ENCODE peak calls at places on chromosomes 7 and 10, in four cellular contexts. M is right cardiac atrium, S is PC-3, Q is AG04450. P is an unnamed sample.

GRCh38 chr7:87599336-87599735 is 1.3 kb downstream of the ABCB1 start:
- DNase-seq in M (no peak), S (no peak), Q (no peak), P (no peak)

GRCh38 chr7:30162622-30163124 is 27.9 kb downstream of the MTURN start:
- DNase-seq in M (no peak), S (peak), Q (no peak), P (no peak)

GRCh38 chr7:35722054-35722849 is 27.3 kb upstream of the HERPUD2 start:
- DNase-seq in M (no peak), S (no peak), Q (no peak), P (no peak)

GRCh38 chr7:116339564-116339963 is 129.2 kb downstream of the TES start:
- DNase-seq in M (no peak), S (peak), Q (no peak), P (no peak)

GRCh38 chr7:57218196-57218716 is 86.0 kb upstream of the ZNF479 start:
- DNase-seq in M (no peak), S (no peak), Q (no peak), P (no peak)

GRCh38 chr7:94080551-94080950 is 76.4 kb upstream of the BET1 start:
- DNase-seq in M (no peak), S (no peak), Q (no peak), P (no peak)

GRCh38 chr7:47293884-47294568 is 287.9 kb downstream of the TNS3 start:
- DNase-seq in M (peak), S (no peak), Q (no peak), P (no peak)

GRCh38 chr7:336810-337566 is 47.0 kb downstream of the FOXL3 start:
- DNase-seq in M (no peak), S (no peak), Q (no peak), P (no peak)

GRCh38 chr7:141697211-141697871 is 4.6 kb downstream of the DENND11 start:
- DNase-seq in M (peak), S (peak), Q (peak), P (no peak)

GRCh38 chr10:10579709-10580108 is 438.0 kb upstream of the CELF2 start:
- DNase-seq in M (no peak), S (no peak), Q (no peak), P (no peak)

GRCh38 chr7:92698237-92698841 is 108.1 kb upstream of the FAM133B start:
- DNase-seq in M (peak), S (no peak), Q (peak), P (no peak)

GRCh38 chr10:70430489-70431445 is 10.7 kb downstream of the NODAL start:
- DNase-seq in M (peak), S (no peak), Q (peak), P (peak)

GRCh38 chr10:114375082-114375481 is 29.2 kb downstream of the AFAP1L2 start:
- DNase-seq in M (no peak), S (peak), Q (no peak), P (no peak)

GRCh38 chr10:1074748-1075358 is 18.7 kb downstream of the WDR37 start:
- DNase-seq in M (no peak), S (no peak), Q (no peak), P (no peak)

GRCh38 chr7:159056722-159057121 is 87.9 kb downstream of the VIPR2 start:
- DNase-seq in M (no peak), S (no peak), Q (no peak), P (no peak)

GRCh38 chr10:109978481-109978880 is 29.3 kb upstream of the ADD3 start:
- DNase-seq in M (peak), S (peak), Q (no peak), P (no peak)

GRCh38 chr7:67588631-67589030 is 592.0 kb downstream of the TYW1 start:
- DNase-seq in M (no peak), S (no peak), Q (no peak), P (no peak)

GRCh38 chr7:137987968-137988367 is 13.9 kb downstream of the CREB3L2 start:
- DNase-seq in M (no peak), S (no peak), Q (no peak), P (no peak)

GRCh38 chr7:5997210-5997808 is 11.5 kb downstream of the PMS2 start:
- DNase-seq in M (peak), S (peak), Q (peak), P (peak)

GRCh38 chr10:110860576-110861241 is 11.0 kb upstream of the PDCD4 start:
- DNase-seq in M (no peak), S (no peak), Q (no peak), P (no peak)

GRCh38 chr10:88477343-88478085 is 105.6 kb downstream of the RNLS start:
- DNase-seq in M (no peak), S (no peak), Q (no peak), P (no peak)

GRCh38 chr10:71746344-71747037 is 26.8 kb downstream of the VSIR start:
- DNase-seq in M (peak), S (no peak), Q (no peak), P (no peak)

GRCh38 chr10:13593560-13593959 is 6.8 kb downstream of the PRPF18 start:
- DNase-seq in M (no peak), S (no peak), Q (no peak), P (no peak)

GRCh38 chr7:92889081-92889480 is 52.7 kb upstream of the CDK6 start:
- DNase-seq in M (no peak), S (no peak), Q (no peak), P (no peak)

GRCh38 chr10:100945754-100946153 is 23.6 kb upstream of the SEMA4G start:
- DNase-seq in M (no peak), S (no peak), Q (no peak), P (no peak)

GRCh38 chr10:123250640-123251039 is 96.4 kb downstream of the BUB3 start:
- DNase-seq in M (no peak), S (no peak), Q (no peak), P (no peak)

GRCh38 chr7:99794585-99795502 is 10.9 kb upstream of the CYP3A4 start:
- DNase-seq in M (no peak), S (no peak), Q (no peak), P (no peak)

GRCh38 chr10:94288361-94289116 is 74.2 kb downstream of the NOC3L start:
- DNase-seq in M (no peak), S (no peak), Q (no peak), P (no peak)

GRCh38 chr7:46220066-46220630 is 299.1 kb upstream of the IGFBP3 start:
- DNase-seq in M (no peak), S (peak), Q (no peak), P (no peak)

GRCh38 chr7:134886353-134887057 is 99.8 kb upstream of the AGBL3 start:
- DNase-seq in M (peak), S (peak), Q (no peak), P (no peak)

GRCh38 chr7:55477781-55478374 is 94.4 kb downstream of the VOPP1 start:
- DNase-seq in M (no peak), S (no peak), Q (peak), P (no peak)

GRCh38 chr10:101646369-101646768 is 48.6 kb downstream of the FBXW4 start:
- DNase-seq in M (peak), S (no peak), Q (no peak), P (no peak)

GRCh38 chr10:115866174-115866573 is 406.8 kb downstream of the GFRA1 start:
- DNase-seq in M (no peak), S (no peak), Q (no peak), P (no peak)

GRCh38 chr10:80200259-80200658 is 5.1 kb downstream of the ANXA11 start:
- DNase-seq in M (no peak), S (no peak), Q (no peak), P (no peak)
- H3K27ac ChIP-seq in M (peak), S (no peak), Q (peak), P (peak)

DNA sequence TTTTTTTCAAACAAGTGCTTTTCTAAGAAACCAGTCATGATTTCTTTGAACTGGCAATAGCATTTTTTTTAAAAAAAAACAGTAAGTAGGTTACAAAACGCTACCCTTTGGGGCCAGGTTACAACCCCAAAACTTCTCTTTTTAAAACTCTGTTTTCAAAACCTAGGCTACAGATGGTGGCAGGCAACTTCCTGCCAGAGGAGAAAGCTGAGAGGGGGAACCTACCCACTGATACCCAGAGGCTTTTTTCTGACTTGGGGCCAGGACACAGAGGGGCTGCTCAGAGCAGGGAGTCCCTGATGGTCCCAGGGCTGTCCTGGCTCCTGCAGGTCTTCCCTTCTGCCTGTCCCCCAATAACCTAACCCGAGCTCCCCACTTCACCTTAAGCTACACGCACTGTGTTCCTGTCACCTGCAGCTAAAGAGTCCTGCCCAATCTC is 6.9 kb downstream of the STN1 start:
- DNase-seq in M (no peak), S (no peak), Q (no peak), P (no peak)
- H3K27ac ChIP-seq in M (peak), S (no peak), Q (no peak), P (peak)

DNA sequence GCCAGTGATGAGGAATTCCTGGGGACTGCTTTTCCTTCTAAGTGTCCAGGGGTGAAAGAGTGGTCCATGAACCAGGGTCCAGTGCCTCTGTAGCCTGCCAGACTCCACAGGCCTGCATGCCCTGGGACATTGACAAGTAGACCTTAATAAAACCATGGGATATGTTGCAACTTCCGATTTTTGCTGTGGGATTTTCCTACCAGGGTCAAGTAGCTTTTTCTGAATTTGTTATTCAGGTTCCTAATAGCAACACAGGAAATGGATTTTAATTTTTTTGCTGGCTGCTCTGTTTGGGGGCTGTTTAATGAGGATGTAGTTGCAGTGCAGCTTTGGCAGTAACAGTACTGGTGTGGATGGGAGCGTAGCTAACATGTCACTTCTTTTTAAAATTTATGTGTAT is 42.1 kb downstream of the WBP1L start:
- DNase-seq in M (no peak), S (no peak), Q (no peak), P (no peak)
- H3K27ac ChIP-seq in M (peak), S (no peak), Q (no peak), P (peak)

GRCh38 chr7:98314469-98314868 is 33.0 kb downstream of the BRI3 start:
- DNase-seq in M (no peak), S (no peak), Q (no peak), P (no peak)

GRCh38 chr7:98307971-98308466 is 26.5 kb downstream of the BRI3 start:
- DNase-seq in M (no peak), S (no peak), Q (no peak), P (no peak)

GRCh38 chr7:98305951-98306535 is 24.6 kb downstream of the BRI3 start:
- DNase-seq in M (no peak), S (no peak), Q (no peak), P (no peak)

GRCh38 chr7:98312201-98312600 is 30.7 kb downstream of the BRI3 start:
- DNase-seq in M (no peak), S (no peak), Q (no peak), P (no peak)

DNA sequence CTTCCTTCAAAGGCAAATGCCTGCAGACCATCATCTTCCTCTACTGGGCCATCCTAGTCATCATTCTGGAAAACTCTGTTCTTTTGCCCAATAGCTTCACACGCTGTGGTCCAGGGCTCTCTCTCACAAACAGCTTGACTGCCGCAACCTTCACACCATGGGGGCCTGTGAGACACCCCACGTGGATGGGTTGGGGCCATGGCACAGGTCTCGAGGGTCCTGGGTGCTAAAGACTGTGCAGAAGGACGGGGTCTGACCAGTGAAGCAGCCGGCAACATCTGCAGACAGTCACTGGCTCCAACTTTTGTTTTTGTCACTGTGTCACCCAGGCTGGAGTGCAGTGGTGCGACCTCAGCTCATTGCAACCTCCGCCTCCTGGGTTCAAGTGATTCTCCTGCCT is 28.1 kb downstream of the BRI3 start:
- DNase-seq in M (no peak), S (no peak), Q (no peak), P (no peak)
- H3K27ac ChIP-seq in M (no peak), S (no peak), Q (no peak), P (no peak)

DNA sequence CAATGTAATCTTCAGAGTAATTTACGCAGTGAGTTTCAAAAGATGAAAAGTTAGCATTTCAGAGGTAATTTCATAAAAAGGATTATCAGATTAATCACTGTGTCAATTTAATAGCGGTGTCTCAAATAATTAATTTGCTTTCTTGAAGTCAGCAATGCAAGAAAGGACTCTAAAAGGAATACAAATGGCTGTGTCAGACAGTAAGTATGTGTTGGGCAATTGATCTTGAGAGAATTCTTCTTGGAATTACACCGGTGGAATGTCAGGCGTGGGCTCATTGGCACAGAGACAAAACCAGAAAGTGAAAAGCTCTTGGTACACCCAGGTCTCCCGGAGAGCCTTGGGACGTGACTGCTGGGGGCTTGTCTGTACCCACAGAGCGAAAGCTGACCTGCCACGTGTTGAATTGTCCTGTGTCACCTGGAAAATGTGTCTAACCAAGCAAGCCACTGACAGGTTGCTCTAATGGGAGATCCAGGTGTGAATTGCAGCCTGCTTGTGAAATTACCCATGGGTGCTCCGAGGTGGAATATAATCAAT is 60.5 kb downstream of the TMEM209 start:
- DNase-seq in M (no peak), S (peak), Q (peak), P (no peak)
- H3K27ac ChIP-seq in M (no peak), S (no peak), Q (no peak), P (no peak)

GRCh38 chr10:33125522-33125921 is 167.5 kb upstream of the ITGB1 start:
- DNase-seq in M (no peak), S (peak), Q (no peak), P (no peak)

GRCh38 chr10:33126742-33127141 is 168.7 kb upstream of the ITGB1 start:
- DNase-seq in M (no peak), S (no peak), Q (no peak), P (no peak)

GRCh38 chr10:33123680-33124079 is 165.7 kb upstream of the ITGB1 start:
- DNase-seq in M (no peak), S (peak), Q (no peak), P (no peak)

GRCh38 chr10:33127622-33128021 is 169.6 kb upstream of the ITGB1 start:
- DNase-seq in M (no peak), S (no peak), Q (no peak), P (no peak)

GRCh38 chr10:33126118-33126517 is 168.1 kb upstream of the ITGB1 start:
- DNase-seq in M (no peak), S (peak), Q (no peak), P (no peak)
- H3K27ac ChIP-seq in M (peak), S (no peak), Q (no peak), P (peak)

GRCh38 chr7:1925349-1925748 is 255.3 kb downstream of the ELFN1 start:
- DNase-seq in M (no peak), S (peak), Q (no peak), P (no peak)
- H3K27ac ChIP-seq in M (no peak), S (no peak), Q (no peak), P (no peak)

GRCh38 chr10:68202965-68203358 is 29.0 kb downstream of the ATOH7 start:
- DNase-seq in M (no peak), S (peak), Q (no peak), P (no peak)
- H3K27ac ChIP-seq in M (no peak), S (no peak), Q (peak), P (no peak)

DNA sequence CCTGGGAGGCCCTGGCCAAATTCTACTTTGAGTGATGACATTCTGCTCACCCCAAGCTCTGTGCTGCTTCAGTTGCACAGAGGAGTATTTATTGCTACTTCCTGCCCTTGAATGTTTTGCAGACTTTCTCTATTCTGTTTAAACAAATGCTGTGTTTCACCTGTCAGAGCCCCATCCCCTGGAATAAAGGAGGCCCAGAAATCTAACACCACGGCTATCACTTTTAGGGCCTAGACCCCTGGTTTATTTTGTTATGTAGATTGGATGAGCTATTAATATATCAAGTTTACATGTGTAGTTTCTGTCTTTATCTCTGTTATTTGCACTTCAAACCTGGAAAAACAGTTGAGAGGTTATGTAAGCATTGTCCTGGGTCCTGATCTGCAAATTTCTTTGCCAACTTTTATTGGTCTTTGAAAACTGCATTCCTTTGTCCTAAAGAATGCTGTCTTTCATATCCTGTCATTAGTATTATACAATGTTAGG is 630.2 kb downstream of the PARD3 start:
- DNase-seq in M (no peak), S (peak), Q (no peak), P (no peak)
- H3K27ac ChIP-seq in M (no peak), S (no peak), Q (no peak), P (no peak)